ENCODE peak calls at places on chromosomes 4 and X, in eight cellular contexts. S is GM23248; C is naive thymus-derived CD4-positive, alpha-beta T cell; U is tibial artery; J is adipocyte; T is IMR-90; X is H9; W is A673. G is an unnamed sample. For H3K4me1, the result is how much of the 10 kb centered on the place peaks cover.

GRCh38 chr4:74366367-74366891 is 1.5 kb downstream of the EREG start:
- DNase-seq in S (no peak), C (no peak), U (no peak), J (no peak), T (no peak), X (no peak), W (no peak), G (no peak)

GRCh38 chr4:186685744-186686143 is 37.9 kb downstream of the FAT1 start:
- DNase-seq in S (peak), C (no peak), U (no peak), J (peak), T (peak), X (no peak), W (peak), G (no peak)

GRCh38 chr4:118173956-118174355 is 139.7 kb downstream of the NDST3 start:
- DNase-seq in S (peak), C (peak), U (no peak), J (peak), T (peak), X (no peak), W (peak), G (no peak)

GRCh38 chr4:79042079-79042674 is 102.9 kb upstream of the PAQR3 start:
- DNase-seq in S (peak), C (no peak), U (no peak), J (peak), T (peak), X (no peak), W (peak), G (no peak)

GRCh38 chr4:184802203-184803015 is 23.4 kb downstream of the ACSL1 start:
- DNase-seq in S (peak), C (no peak), U (peak), J (no peak), T (peak), X (no peak), W (no peak), G (no peak)

GRCh38 chr4:73127839-73128448 is 58.4 kb upstream of the COX18 start:
- DNase-seq in S (peak), C (no peak), U (no peak), J (peak), T (peak), X (no peak), W (peak), G (peak)

GRCh38 chr4:189202869-189203271 is 737.8 kb upstream of the FRG1 start:
- DNase-seq in S (peak), C (no peak), U (no peak), J (peak), T (peak), X (no peak), W (no peak), G (no peak)

GRCh38 chr4:8084712-8085490 is 73.7 kb downstream of the ABLIM2 start:
- DNase-seq in S (no peak), C (no peak), U (no peak), J (no peak), T (no peak), X (no peak), W (no peak), G (no peak)

GRCh38 chr4:58809948-58810347 is 1699.8 kb upstream of the IGFBP7 start:
- DNase-seq in S (no peak), C (no peak), U (no peak), J (no peak), T (no peak), X (no peak), W (no peak), G (no peak)

GRCh38 chr4:109040441-109040840 is 262.0 kb downstream of the COL25A1 start:
- DNase-seq in S (peak), C (no peak), U (no peak), J (no peak), T (no peak), X (no peak), W (no peak), G (no peak)

GRCh38 chrX:14729058-14729457 is 143.8 kb downstream of the FANCB start:
- DNase-seq in S (peak), C (no peak), U (no peak), J (no peak), T (peak), X (no peak), W (no peak), G (no peak)

GRCh38 chr4:3786196-3786869 is 20.1 kb downstream of the ADRA2C start:
- DNase-seq in S (peak), C (no peak), U (no peak), J (no peak), T (no peak), X (no peak), W (no peak), G (no peak)

GRCh38 chr4:177951026-177951425 is 508.8 kb upstream of the AGA start:
- DNase-seq in S (no peak), C (no peak), U (no peak), J (no peak), T (no peak), X (no peak), W (no peak), G (no peak)

GRCh38 chrX:30659421-30659820 is 6.2 kb downstream of the GK start:
- DNase-seq in S (peak), C (no peak), U (no peak), J (peak), T (peak), X (no peak), W (no peak), G (no peak)

GRCh38 chr4:107838763-107839162 is 14.0 kb downstream of the SGMS2 start:
- DNase-seq in S (peak), C (no peak), U (no peak), J (no peak), T (peak), X (no peak), W (no peak), G (no peak)

GRCh38 chr4:1459081-1459480 is 52.8 kb upstream of the NKX1-1 start:
- DNase-seq in S (no peak), C (no peak), U (no peak), J (no peak), T (no peak), X (peak), W (no peak), G (peak)

GRCh38 chr4:20317424-20317985 is 65.8 kb downstream of the SLIT2 start:
- DNase-seq in S (no peak), C (no peak), U (no peak), J (peak), T (no peak), X (no peak), W (no peak), G (no peak)

GRCh38 chr4:541271-541670 is 34.8 kb downstream of the TMEM271 start:
- DNase-seq in S (no peak), C (no peak), U (no peak), J (no peak), T (no peak), X (no peak), W (no peak), G (no peak)

GRCh38 chr4:106273831-106274230 is 42.2 kb downstream of the TBCK start:
- DNase-seq in S (peak), C (no peak), U (no peak), J (peak), T (peak), X (no peak), W (no peak), G (no peak)

GRCh38 chr4:15870079-15870478 is 68.5 kb downstream of the FGFBP1 start:
- DNase-seq in S (no peak), C (no peak), U (no peak), J (no peak), T (no peak), X (no peak), W (no peak), G (no peak)

GRCh38 chr4:8324640-8325239 is 55.2 kb downstream of the HTRA3 start:
- DNase-seq in S (peak), C (no peak), U (no peak), J (no peak), T (peak), X (no peak), W (no peak), G (peak)

GRCh38 chr4:85228264-85228663 is 246.7 kb upstream of the ARHGAP24 start:
- DNase-seq in S (no peak), C (no peak), U (no peak), J (no peak), T (no peak), X (no peak), W (no peak), G (no peak)

GRCh38 chr4:82785248-82786003 is 13.2 kb downstream of the SCD5 start:
- DNase-seq in S (peak), C (no peak), U (no peak), J (peak), T (peak), X (peak), W (peak), G (peak)

GRCh38 chr4:82784615-82785247 is 13.9 kb downstream of the SCD5 start:
- DNase-seq in S (peak), C (no peak), U (no peak), J (no peak), T (peak), X (peak), W (peak), G (peak)

GRCh38 chr4:82786004-82786400 is 12.6 kb downstream of the SCD5 start:
- DNase-seq in S (peak), C (no peak), U (no peak), J (no peak), T (no peak), X (peak), W (no peak), G (no peak)

GRCh38 chr4:82780398-82781231 is 18.0 kb downstream of the SCD5 start:
- DNase-seq in S (peak), C (no peak), U (peak), J (peak), T (peak), X (peak), W (peak), G (peak)

GRCh38 chr4:82782626-82783025 is 16.0 kb downstream of the SCD5 start:
- DNase-seq in S (no peak), C (no peak), U (no peak), J (no peak), T (no peak), X (peak), W (no peak), G (peak)
- H3K4me1 ChIP-seq in S (under half), C (under half), U (under half), J (under half), T (under half), X (under half), W (under half), G (under half)

DNA sequence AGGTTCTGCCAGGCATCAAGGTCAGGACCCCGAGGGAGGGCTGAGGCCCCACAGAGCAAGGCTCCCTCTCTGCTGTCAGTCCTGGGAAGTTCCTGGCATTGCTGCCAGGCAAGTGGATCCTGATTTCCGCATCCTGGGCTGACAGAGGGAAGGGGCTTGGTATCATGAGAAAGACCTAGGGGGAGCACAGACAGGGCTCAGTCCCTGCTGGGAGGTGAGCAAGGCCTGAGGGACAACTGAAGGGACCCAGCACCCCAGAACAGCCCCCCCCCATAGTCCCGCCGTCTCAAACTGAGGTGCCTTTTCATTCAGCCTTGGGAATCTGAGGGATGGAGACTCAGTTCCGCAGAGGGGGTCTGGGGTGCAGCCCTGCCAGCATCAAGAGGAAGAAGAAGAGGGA is 971 bp downstream of the MAGEA11 start:
- DNase-seq in S (no peak), C (no peak), U (no peak), J (no peak), T (no peak), X (no peak), W (no peak), G (no peak)
- H3K4me1 ChIP-seq in S (under half), C (under half), U (under half), J (under half), T (under half), X (under half), W (under half), G (under half)

GRCh38 chr4:153573221-153573620 is 107.1 kb downstream of the TMEM131L start:
- DNase-seq in S (no peak), C (no peak), U (no peak), J (no peak), T (no peak), X (no peak), W (no peak), G (no peak)
- H3K4me1 ChIP-seq in S (under half), C (under half), U (under half), J (under half), T (under half), X (under half), W (under half), G (under half)

DNA sequence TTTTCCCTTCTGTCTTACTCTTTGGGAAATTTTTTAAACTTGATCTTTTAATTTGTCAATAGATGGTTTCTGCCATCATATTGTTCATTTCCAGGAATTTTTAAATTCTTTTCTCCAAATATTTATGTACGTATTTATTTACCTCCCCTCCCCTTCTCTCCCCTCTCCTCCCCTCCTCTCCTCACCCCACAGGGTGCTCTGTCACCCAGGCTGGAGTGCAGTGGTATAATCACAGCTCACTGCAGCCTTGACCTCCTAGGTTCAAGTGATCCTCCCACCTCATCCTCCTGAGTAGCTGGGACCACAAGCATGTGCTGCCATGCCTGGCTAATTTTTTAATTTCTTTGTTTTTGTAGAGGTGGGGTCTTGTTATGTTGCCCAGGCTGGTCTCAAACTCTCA is 73.8 kb downstream of the WWC2 start:
- DNase-seq in S (no peak), C (no peak), U (no peak), J (no peak), T (no peak), X (no peak), W (no peak), G (no peak)
- H3K4me1 ChIP-seq in S (half or more), C (under half), U (under half), J (under half), T (under half), X (under half), W (half or more), G (under half)